ENCODE peak calls at places on chromosomes 11 and 22, in five cellular contexts. One of them, this sample, is unnamed.

GRCh38 chr11:74678591-74679512 is 52.4 kb downstream of the CHRDL2 start:
- DNase-seq in activated naive CD4-positive, alpha-beta T cell treated with Interleukin-2 at 50 U/mL for 16 hours: no peak
- DNase-seq in GM23248: peak; percentile 70
- DNase-seq in GM03348: peak; percentile 3
- DNase-seq in AG04450: no peak
- DNase-seq in this sample: no peak

GRCh38 chr22:45585437-45585755 is 82.7 kb downstream of the FBLN1 start:
- DNase-seq in GM03348: peak; percentile 60
- DNase-seq in activated naive CD4-positive, alpha-beta T cell treated with Interleukin-2 at 50 U/mL for 16 hours: no peak
- DNase-seq in GM23248: no peak
- DNase-seq in AG04450: no peak
- DNase-seq in this sample: no peak

GRCh38 chr11:66419825-66420224 is 1.0 kb upstream of the NPAS4 start:
- DNase-seq in activated naive CD4-positive, alpha-beta T cell treated with Interleukin-2 at 50 U/mL for 16 hours: no peak
- DNase-seq in GM03348: no peak
- DNase-seq in GM23248: no peak
- DNase-seq in AG04450: no peak
- DNase-seq in this sample: no peak

GRCh38 chr22:46295277-46295971 is 1.2 kb upstream of the GTSE1 start:
- DNase-seq in GM03348: no peak
- DNase-seq in activated naive CD4-positive, alpha-beta T cell treated with Interleukin-2 at 50 U/mL for 16 hours: no peak
- DNase-seq in AG04450: no peak
- DNase-seq in GM23248: peak; percentile 10
- DNase-seq in this sample: no peak

GRCh38 chr11:32210601-32211000 is 119.7 kb downstream of the RCN1 start:
- DNase-seq in GM03348: peak; percentile 64
- DNase-seq in AG04450: no peak
- DNase-seq in activated naive CD4-positive, alpha-beta T cell treated with Interleukin-2 at 50 U/mL for 16 hours: no peak
- DNase-seq in GM23248: peak; percentile 92
- DNase-seq in this sample: no peak

GRCh38 chr11:83666149-83666548 is 380.0 kb upstream of the CCDC90B start:
- DNase-seq in GM03348: no peak
- DNase-seq in AG04450: no peak
- DNase-seq in GM23248: no peak
- DNase-seq in activated naive CD4-positive, alpha-beta T cell treated with Interleukin-2 at 50 U/mL for 16 hours: no peak
- DNase-seq in this sample: no peak

GRCh38 chr11:68164437-68164836 is 43.2 kb upstream of the CHKA start:
- DNase-seq in activated naive CD4-positive, alpha-beta T cell treated with Interleukin-2 at 50 U/mL for 16 hours: no peak
- DNase-seq in GM23248: peak; percentile 76
- DNase-seq in GM03348: peak; percentile 57
- DNase-seq in AG04450: no peak
- DNase-seq in this sample: no peak

GRCh38 chr11:1751521-1751921 is 1.1 kb upstream of the IFITM10 start:
- DNase-seq in GM03348: no peak
- DNase-seq in AG04450: no peak
- DNase-seq in GM23248: no peak
- DNase-seq in activated naive CD4-positive, alpha-beta T cell treated with Interleukin-2 at 50 U/mL for 16 hours: no peak
- DNase-seq in this sample: no peak

GRCh38 chr11:18330921-18331320 is 8.6 kb downstream of the GTF2H1 start:
- DNase-seq in GM23248: no peak
- DNase-seq in activated naive CD4-positive, alpha-beta T cell treated with Interleukin-2 at 50 U/mL for 16 hours: no peak
- DNase-seq in AG04450: no peak
- DNase-seq in GM03348: no peak
- DNase-seq in this sample: no peak